ENCODE peak calls at places on chromosomes 16 and 17, in ten cellular contexts. S is brain microvascular endothelial cell; A is CD8-positive, alpha-beta T cell; P is transverse colon; M is heart right ventricle; C is prostate gland; Y is dorsolateral prefrontal cortex; Z is body of pancreas; V is IMR-90; W is foreskin keratinocyte. X is an unnamed sample.

GRCh38 chr17:10727192-10727591 is 2.6 kb downstream of the TMEM220 start:
- DNase-seq in S (no peak), A (no peak), P (no peak), M (no peak), C (no peak), Y (no peak), Z (no peak), V (no peak), W (no peak), X (no peak)

GRCh38 chr17:8473451-8474192 is 37.9 kb downstream of the NDEL1 start:
- DNase-seq in S (no peak), A (no peak), P (no peak), M (no peak), C (no peak), Y (no peak), Z (no peak), V (no peak), W (no peak), X (no peak)

GRCh38 chr17:46768540-46768870 is 50.0 kb downstream of the WNT3 start:
- DNase-seq in S (no peak), A (no peak), P (no peak), M (no peak), C (no peak), Y (peak; percentile 26), Z (no peak), V (no peak), W (no peak), X (no peak)

GRCh38 chr16:89958596-89958995 is 10.0 kb downstream of the DEF8 start:
- DNase-seq in S (no peak), A (no peak), P (no peak), M (no peak), C (no peak), Y (no peak), Z (no peak), V (no peak), W (no peak), X (no peak)

GRCh38 chr16:48895142-48895541 is 285.2 kb upstream of the N4BP1 start:
- DNase-seq in S (no peak), A (no peak), P (no peak), M (no peak), C (no peak), Y (no peak), Z (no peak), V (no peak), W (no peak), X (no peak)

GRCh38 chr16:72856797-72857196 is 191.1 kb downstream of the ZFHX3 start:
- DNase-seq in S (peak; percentile 39), A (no peak), P (no peak), M (no peak), C (no peak), Y (no peak), Z (no peak), V (no peak), W (no peak), X (no peak)

GRCh38 chr16:66847533-66848057 is 3.4 kb downstream of the CA7 start:
- DNase-seq in S (no peak), A (no peak), P (no peak), M (no peak), C (no peak), Y (no peak), Z (no peak), V (no peak), W (no peak), X (no peak)

GRCh38 chr17:79655672-79656290 is 44.9 kb upstream of the RBFOX3 start:
- DNase-seq in S (no peak), A (no peak), P (no peak), M (no peak), C (peak; percentile 3), Y (no peak), Z (no peak), V (no peak), W (no peak), X (no peak)

GRCh38 chr17:29566473-29567361 is at the start of gene ABHD15:
- DNase-seq in S (no peak), A (peak; percentile 56), P (peak; percentile 84), M (peak; percentile 74), C (peak; percentile 53), Y (peak; percentile 45), Z (peak; percentile 73), V (peak; percentile 59), W (peak; percentile 42), X (peak; percentile 79)

GRCh38 chr16:72066747-72067146 is 3.7 kb downstream of the HPR start:
- DNase-seq in S (peak; percentile 6), A (no peak), P (no peak), M (no peak), C (no peak), Y (no peak), Z (no peak), V (peak; percentile 64), W (no peak), X (peak; percentile 75)

GRCh38 chr16:10828851-10829331 is 10.3 kb upstream of the TVP23A start:
- DNase-seq in S (peak; percentile 28), A (no peak), P (peak; percentile 86), M (peak; percentile 96), C (peak; percentile 87), Y (peak; percentile 84), Z (peak; percentile 96), V (peak; percentile 53), W (no peak), X (peak; percentile 86)

GRCh38 chr16:87138868-87139267 is 178.3 kb downstream of the C16orf95 start:
- DNase-seq in S (no peak), A (no peak), P (no peak), M (no peak), C (no peak), Y (no peak), Z (no peak), V (no peak), W (no peak), X (no peak)

GRCh38 chr17:53837131-53837530 is 14.4 kb downstream of the KIF2B start:
- DNase-seq in S (no peak), A (no peak), P (no peak), M (no peak), C (no peak), Y (no peak), Z (no peak), V (no peak), W (no peak), X (peak; percentile 20)

GRCh38 chr17:3512512-3513171 is 36.8 kb downstream of the ASPA start:
- DNase-seq in S (peak; percentile 31), A (no peak), P (peak; percentile 37), M (peak; percentile 83), C (no peak), Y (peak; percentile 85), Z (peak; percentile 90), V (peak; percentile 20), W (no peak), X (peak; percentile 90)

GRCh38 chr16:21952040-21952792 is 945 bp upstream of the UQCRC2 start:
- DNase-seq in S (peak; percentile 70), A (peak; percentile 77), P (peak; percentile 92), M (peak; percentile 61), C (peak; percentile 38), Y (peak; percentile 76), Z (peak; percentile 67), V (peak; percentile 61), W (no peak), X (peak; percentile 66)

GRCh38 chr16:21953541-21953902 is 361 bp downstream of the UQCRC2 start:
- DNase-seq in S (no peak), A (no peak), P (no peak), M (no peak), C (no peak), Y (no peak), Z (no peak), V (no peak), W (no peak), X (no peak)

GRCh38 chr16:21950782-21951521 is 2.2 kb upstream of the UQCRC2 start:
- DNase-seq in S (peak; percentile 18), A (peak; percentile 16), P (no peak), M (no peak), C (no peak), Y (no peak), Z (no peak), V (peak; percentile 37), W (peak; percentile 12), X (peak; percentile 23)

GRCh38 chr16:21949713-21950260 is 3.4 kb upstream of the UQCRC2 start:
- DNase-seq in S (no peak), A (no peak), P (no peak), M (no peak), C (no peak), Y (no peak), Z (no peak), V (no peak), W (no peak), X (no peak)

DNA sequence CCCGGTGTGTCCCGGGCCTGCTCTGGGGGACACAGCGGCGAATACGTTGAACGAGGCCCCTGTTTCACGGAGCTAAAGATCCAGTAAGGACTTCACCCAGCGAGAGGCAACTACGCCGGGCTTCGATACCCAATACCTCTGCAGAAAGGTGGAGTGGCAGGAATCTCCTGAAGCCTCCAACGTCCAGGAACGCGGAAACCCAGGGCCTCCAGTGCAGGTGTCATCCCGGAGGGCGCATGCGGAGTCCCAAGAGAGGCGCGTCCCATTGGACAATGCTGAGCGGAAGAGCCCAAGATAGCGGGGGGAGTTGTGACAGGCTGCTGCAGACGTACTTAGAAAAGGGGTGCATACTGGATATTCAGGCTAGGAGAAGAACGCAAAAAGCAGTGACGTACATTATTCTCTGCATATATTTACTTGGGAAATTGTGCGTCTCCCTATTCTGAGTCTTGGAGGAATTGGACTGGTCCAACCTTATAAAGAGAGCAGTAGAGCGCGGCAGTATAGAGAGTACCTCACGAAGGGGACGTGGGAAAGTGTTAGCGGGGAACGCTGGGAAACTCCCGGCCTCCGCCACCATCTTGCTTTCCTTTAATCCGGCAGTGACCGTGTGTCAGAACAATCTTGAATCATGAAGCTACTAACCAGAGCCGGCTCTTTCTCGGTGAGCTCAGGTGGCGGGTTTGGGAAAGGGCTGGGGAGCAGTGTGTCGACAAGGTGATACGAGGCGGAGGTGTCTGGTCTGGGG is at the start of gene UQCRC2:
- DNase-seq in S (peak; percentile 91), A (peak; percentile 87), P (peak; percentile 93), M (peak; percentile 85), C (peak; percentile 92), Y (peak; percentile 93), Z (peak; percentile 91), V (peak; percentile 93), W (peak; percentile 88), X (peak; percentile 93)
- H3K27ac ChIP-seq in S (peak within 1 kb of the TSS; percentile 98), A (peak within 1 kb of the TSS; percentile 93), P (peak within 1 kb of the TSS; percentile 94), M (peak within 1 kb of the TSS; percentile 97), C (peak within 1 kb of the TSS; percentile 88), Y (peak within 1 kb of the TSS; percentile 98), Z (peak within 1 kb of the TSS; percentile 99), V (peak within 1 kb of the TSS; percentile 85), W (peak within 1 kb of the TSS; percentile 100), X (peak within 1 kb of the TSS; percentile 99)

GRCh38 chr17:7445011-7445927 is at the start of gene CHRNB1:
- DNase-seq in S (no peak), A (peak; percentile 47), P (peak; percentile 91), M (peak; percentile 87), C (no peak), Y (peak; percentile 76), Z (peak; percentile 82), V (peak; percentile 27), W (no peak), X (peak; percentile 52)
- TF ChIP-seq CTCF in S (peak; percentile 12), A (no peak), P (no peak), M (peak; percentile 29), C (no peak), Y (no peak), Z (no peak), V (no peak), W (no peak), X (no peak)

GRCh38 chr16:31112711-31113419 is 4.6 kb upstream of the KAT8 start:
- DNase-seq in S (no peak), A (no peak), P (no peak), M (no peak), C (no peak), Y (no peak), Z (no peak), V (no peak), W (no peak), X (no peak)
- H3K27ac ChIP-seq in S (no peak overlapping the region), A (no peak overlapping the region), P (peak overlapping the region; percentile 99), M (peak overlapping the region; percentile 81), C (no peak overlapping the region), Y (peak overlapping the region; percentile 48), Z (peak overlapping the region; percentile 74), V (no peak overlapping the region), W (no peak overlapping the region), X (no peak overlapping the region)

GRCh38 chr17:51120357-51120738 is 320 bp downstream of the SPAG9 start:
- DNase-seq in S (peak; percentile 22), A (peak; percentile 51), P (peak; percentile 60), M (no peak), C (peak; percentile 38), Y (peak; percentile 48), Z (no peak), V (peak; percentile 14), W (peak; percentile 38), X (peak; percentile 37)
- TF ChIP-seq CTCF in S (peak; percentile 4), A (no peak), P (no peak), M (no peak), C (no peak), Y (no peak), Z (no peak), V (no peak), W (peak; percentile 10), X (no peak)